ENCODE peak calls at places on chromosomes 13 and 19, in six cellular contexts. R is tibial nerve, F is heart left ventricle, N is transverse colon, X is body of pancreas, E is uterus. T is an unnamed sample.

GRCh38 chr13:38954291-38954690 is 36.3 kb downstream of the STOML3 start:
- DNase-seq in R (no peak), F (no peak), N (no peak), X (no peak), E (no peak), T (no peak)

GRCh38 chr19:42601811-42602443 is 7.2 kb upstream of the CEACAM8 start:
- DNase-seq in R (no peak), F (no peak), N (no peak), X (peak), E (no peak), T (peak)

GRCh38 chr13:59609421-59609820 is 554.3 kb downstream of the DIAPH3 start:
- DNase-seq in R (no peak), F (no peak), N (no peak), X (no peak), E (no peak), T (no peak)

GRCh38 chr19:55069137-55069858 is 6.3 kb upstream of the RDH13 start:
- DNase-seq in R (no peak), F (peak), N (peak), X (peak), E (no peak), T (no peak)

GRCh38 chr19:10418281-10419199 is 1.8 kb upstream of the PDE4A start:
- DNase-seq in R (no peak), F (no peak), N (no peak), X (no peak), E (no peak), T (no peak)

GRCh38 chr19:14091086-14091884 is 734 bp upstream of the SAMD1 start:
- DNase-seq in R (peak), F (no peak), N (peak), X (peak), E (peak), T (peak)

GRCh38 chr13:63249411-63249810 is 1833.8 kb upstream of the PCDH20 start:
- DNase-seq in R (no peak), F (no peak), N (no peak), X (no peak), E (no peak), T (no peak)

GRCh38 chr19:33175886-33176669 is 18.1 kb upstream of the LRP3 start:
- DNase-seq in R (no peak), F (no peak), N (no peak), X (no peak), E (peak), T (peak)

GRCh38 chr13:28324181-28324789 is 170.6 kb downstream of the FLT1 start:
- DNase-seq in R (peak), F (peak), N (peak), X (peak), E (peak), T (peak)

GRCh38 chr19:51799311-51799997 is 4.5 kb downstream of the FPR3 start:
- DNase-seq in R (peak), F (peak), N (peak), X (peak), E (peak), T (no peak)

GRCh38 chr13:33405371-33405770 is 119.8 kb upstream of the STARD13 start:
- DNase-seq in R (no peak), F (no peak), N (no peak), X (no peak), E (no peak), T (no peak)

GRCh38 chr19:44303976-44304568 is 753 bp downstream of the ZNF235 start:
- DNase-seq in R (no peak), F (no peak), N (peak), X (peak), E (no peak), T (peak)

GRCh38 chr19:42353341-42354015 is 28.0 kb downstream of the MEGF8 start:
- DNase-seq in R (no peak), F (no peak), N (no peak), X (no peak), E (no peak), T (no peak)

GRCh38 chr13:42876270-42876714 is 94.9 kb downstream of the FAM216B start:
- DNase-seq in R (no peak), F (no peak), N (no peak), X (no peak), E (no peak), T (no peak)

GRCh38 chr19:31430381-31430780 is 81.1 kb upstream of the TSHZ3 start:
- DNase-seq in R (no peak), F (no peak), N (no peak), X (no peak), E (no peak), T (no peak)

GRCh38 chr19:4032436-4032835 is 24.9 kb downstream of the PIAS4 start:
- DNase-seq in R (no peak), F (no peak), N (no peak), X (no peak), E (no peak), T (no peak)

GRCh38 chr19:4030552-4030951 is 23.0 kb downstream of the PIAS4 start:
- DNase-seq in R (no peak), F (no peak), N (no peak), X (no peak), E (no peak), T (no peak)

GRCh38 chr19:4031420-4031819 is 23.9 kb downstream of the PIAS4 start:
- DNase-seq in R (no peak), F (no peak), N (no peak), X (no peak), E (no peak), T (no peak)

GRCh38 chr19:4029247-4029614 is 21.7 kb downstream of the PIAS4 start:
- DNase-seq in R (no peak), F (no peak), N (no peak), X (no peak), E (no peak), T (no peak)

DNA sequence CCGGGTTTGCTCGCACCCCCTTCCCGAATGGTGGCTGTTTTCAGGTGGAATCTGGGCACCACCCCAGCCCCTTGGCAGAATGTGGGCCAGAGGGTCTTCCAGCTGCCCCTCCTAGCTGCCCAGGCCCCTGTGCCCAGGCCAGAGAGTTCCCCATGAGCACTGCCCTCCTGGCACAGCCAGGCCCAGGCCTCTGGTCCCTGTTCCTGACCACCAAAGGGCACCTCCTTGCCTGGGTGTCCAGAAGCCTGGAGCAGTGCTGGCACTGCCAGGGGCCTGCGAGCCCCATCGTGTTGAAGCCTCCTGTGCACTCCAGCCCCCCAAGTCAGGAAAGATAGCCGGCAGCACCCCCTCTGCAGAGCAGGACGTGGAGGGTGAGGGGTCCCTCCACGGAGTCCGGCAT is 23.4 kb downstream of the PIAS4 start:
- DNase-seq in R (no peak), F (no peak), N (no peak), X (no peak), E (no peak), T (no peak)
- TF ChIP-seq POLR2A in R (no peak), F (no peak), N (no peak), X (no peak), E (no peak), T (no peak)

GRCh38 chr19:1906985-1907562 is 1.9 kb downstream of the ADAT3 start:
- DNase-seq in R (no peak), F (no peak), N (no peak), X (no peak), E (no peak), T (no peak)

GRCh38 chr19:1905863-1906375 is 720 bp downstream of the ADAT3 start:
- DNase-seq in R (no peak), F (no peak), N (no peak), X (no peak), E (no peak), T (no peak)

GRCh38 chr19:1908364-1908678 is 3.1 kb downstream of the ADAT3 start:
- DNase-seq in R (no peak), F (no peak), N (no peak), X (no peak), E (no peak), T (no peak)

GRCh38 chr19:1910169-1910568 is 5.0 kb downstream of the ADAT3 start:
- DNase-seq in R (no peak), F (no peak), N (no peak), X (no peak), E (no peak), T (no peak)

DNA sequence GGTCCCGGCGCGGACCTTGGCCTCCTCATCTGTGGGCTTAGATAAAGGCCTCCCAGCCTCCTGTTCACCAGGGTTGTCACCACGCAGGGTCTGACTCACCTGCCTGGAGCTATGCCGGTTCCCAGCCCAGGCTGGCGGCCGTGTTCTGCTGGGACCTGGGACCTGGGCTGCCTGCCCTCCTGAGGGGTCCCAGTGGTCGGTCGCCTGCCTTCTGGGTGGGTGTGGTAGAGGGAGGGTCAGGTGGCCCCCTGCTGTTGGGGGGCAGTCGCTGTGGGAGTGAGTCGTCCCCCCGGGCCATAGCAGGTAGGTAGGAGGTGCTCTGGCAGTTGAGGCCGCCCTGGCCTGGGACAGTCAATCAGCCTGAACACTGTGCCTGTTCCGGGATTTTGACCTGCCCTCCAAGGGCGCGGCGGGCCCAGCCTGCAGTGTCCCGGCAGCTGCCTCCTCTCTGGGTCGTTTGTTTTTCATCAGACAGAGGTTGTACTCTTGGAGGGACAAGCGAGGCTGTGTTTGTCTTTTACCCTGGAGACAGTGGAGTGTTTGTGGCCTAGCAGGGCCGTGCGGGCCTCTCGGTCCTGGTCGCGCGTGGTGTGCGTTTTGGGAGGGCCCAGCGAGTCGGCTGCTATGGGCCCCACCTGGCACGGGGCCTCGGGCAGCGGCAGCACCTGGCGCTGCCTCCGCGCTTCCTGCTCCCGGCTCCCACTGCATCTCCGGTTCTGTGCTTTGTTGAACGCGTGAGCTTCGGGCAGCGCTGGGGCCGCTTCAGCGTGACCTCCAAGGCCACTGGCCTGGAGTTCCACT is 2.6 kb downstream of the ADAT3 start:
- DNase-seq in R (no peak), F (no peak), N (peak), X (peak), E (no peak), T (no peak)
- TF ChIP-seq POLR2A in R (no peak), F (no peak), N (peak), X (peak), E (no peak), T (no peak)

DNA sequence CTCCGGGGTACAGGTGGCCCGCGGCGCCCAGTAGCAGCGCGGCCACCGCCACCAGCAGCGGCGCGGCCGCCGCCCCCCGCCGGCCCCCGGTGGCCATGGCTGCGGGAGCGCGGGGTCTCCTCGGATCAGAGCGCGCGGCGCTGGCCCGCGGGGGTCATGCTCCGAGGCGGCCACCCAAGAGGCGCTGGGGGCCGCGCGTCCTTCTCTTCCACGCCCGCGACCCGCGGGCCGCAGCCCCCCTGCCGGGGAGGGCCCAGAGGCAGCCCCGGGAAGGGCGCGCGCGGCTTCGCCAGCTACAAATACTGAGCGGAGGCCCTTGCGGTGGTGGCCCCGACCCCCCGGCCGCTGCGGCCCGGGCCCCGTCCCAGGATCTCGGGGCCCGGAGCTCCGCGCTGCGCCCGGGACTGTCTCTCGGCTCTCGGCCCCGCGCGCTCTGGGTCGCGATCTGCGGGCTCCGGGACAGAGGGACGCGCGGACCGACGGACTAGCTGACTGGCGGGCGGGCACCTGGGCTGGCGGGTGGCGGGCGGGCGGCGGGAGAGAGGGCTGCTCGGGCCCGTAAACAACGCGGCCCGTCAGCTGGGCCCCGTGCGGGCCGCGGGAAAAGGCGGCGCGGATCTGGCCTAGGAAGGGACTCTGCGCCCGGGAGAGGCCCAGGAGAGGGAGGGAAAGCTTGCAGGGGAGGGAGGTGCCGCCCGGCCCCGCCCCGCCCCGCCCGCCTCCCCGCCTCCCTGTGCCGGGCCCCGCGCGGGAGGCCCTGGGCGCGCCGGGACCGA is at the start of gene INSR:
- DNase-seq in R (peak), F (peak), N (peak), X (peak), E (peak), T (peak)
- TF ChIP-seq POLR2A in R (peak), F (peak), N (peak), X (peak), E (peak), T (no peak)

DNA sequence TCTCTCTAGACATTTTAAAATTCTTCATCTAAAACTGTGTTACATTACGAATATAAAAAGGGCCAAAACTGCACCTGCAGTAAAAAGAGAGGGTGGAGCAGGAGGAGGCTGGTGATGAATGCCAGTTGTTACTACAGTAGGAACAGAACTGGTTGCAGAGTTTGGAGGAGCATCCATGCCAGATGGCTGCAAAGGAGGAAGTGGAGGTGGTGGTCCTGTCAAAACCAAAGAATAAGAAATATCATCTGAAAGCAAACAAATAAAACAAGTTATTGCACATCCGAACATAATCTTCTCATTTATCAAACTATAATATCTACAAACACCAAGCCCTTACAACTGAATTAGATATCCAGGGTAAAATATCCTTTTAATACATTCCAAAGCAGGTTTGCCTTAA is 40.1 kb downstream of the RBM26 start:
- DNase-seq in R (no peak), F (no peak), N (no peak), X (no peak), E (no peak), T (no peak)
- TF ChIP-seq POLR2A in R (no peak), F (no peak), N (no peak), X (no peak), E (no peak), T (no peak)